ENCODE peak calls at places on chromosomes 1 and 21, in eight cellular contexts. O, X, L, E, W, T, U and Q are unnamed samples.

GRCh38 chr1:248787430-248787829 is 31.9 kb upstream of the LYPD8 start:
- DNase-seq in X (no peak), W (no peak), E (no peak), U (no peak), O (no peak), L (no peak), T (no peak), Q (no peak)

GRCh38 chr1:88302843-88303486 is 381.1 kb upstream of the PKN2 start:
- DNase-seq in U (peak), X (no peak), T (no peak), O (no peak), L (no peak), E (peak), W (no peak), Q (no peak)

GRCh38 chr1:246583448-246584185 is 17.4 kb downstream of the CNST start:
- DNase-seq in T (no peak), L (peak), O (no peak), E (no peak), X (peak), U (no peak), W (no peak), Q (no peak)

GRCh38 chr1:214990619-214991018 is 91.9 kb upstream of the KCNK2 start:
- DNase-seq in W (no peak), E (no peak), T (no peak), L (no peak), X (no peak), O (no peak), U (no peak), Q (no peak)

GRCh38 chr1:201216395-201217085 is 25.9 kb downstream of the IGFN1 start:
- DNase-seq in X (no peak), W (no peak), O (no peak), E (no peak), L (peak), U (no peak), T (peak), Q (no peak)

GRCh38 chr1:98336472-98337118 is 324.9 kb upstream of the SNX7 start:
- DNase-seq in X (peak), L (no peak), E (no peak), U (no peak), T (no peak), O (no peak), W (no peak), Q (no peak)

GRCh38 chr1:96416690-96417444 is 304.7 kb upstream of the PTBP2 start:
- DNase-seq in X (no peak), W (no peak), T (no peak), L (no peak), O (no peak), E (peak), U (no peak), Q (no peak)

GRCh38 chr1:201598396-201598795 is 59.5 kb downstream of the NAV1 start:
- DNase-seq in E (no peak), O (no peak), U (no peak), T (no peak), W (no peak), L (no peak), X (no peak), Q (no peak)

GRCh38 chr1:87212431-87213125 is 116.1 kb upstream of the LMO4 start:
- DNase-seq in W (no peak), O (no peak), E (no peak), U (no peak), L (no peak), X (no peak), T (no peak), Q (no peak)

GRCh38 chr1:156814571-156815260 is 1.9 kb downstream of the SH2D2A start:
- DNase-seq in T (no peak), O (no peak), U (no peak), X (no peak), E (no peak), L (no peak), W (no peak), Q (no peak)

GRCh38 chr1:240457203-240457602 is 154.8 kb downstream of the GREM2 start:
- DNase-seq in U (no peak), O (no peak), W (no peak), T (no peak), L (no peak), E (no peak), X (no peak), Q (no peak)

GRCh38 chr1:77857557-77857956 is 30.9 kb upstream of the NEXN start:
- DNase-seq in W (no peak), U (no peak), L (no peak), E (no peak), X (no peak), T (no peak), O (no peak), Q (no peak)

GRCh38 chr1:35857830-35858229 is 25.2 kb upstream of the AGO1 start:
- DNase-seq in T (no peak), X (no peak), O (no peak), E (peak), W (peak), L (no peak), U (no peak), Q (no peak)

GRCh38 chr1:193299038-193299437 is 112.6 kb upstream of the B3GALT2 start:
- DNase-seq in W (no peak), L (no peak), X (no peak), E (no peak), U (no peak), O (no peak), T (no peak), Q (no peak)

GRCh38 chr1:54574158-54574778 is 26.2 kb downstream of the ACOT11 start:
- DNase-seq in U (no peak), T (no peak), X (no peak), E (no peak), O (no peak), W (no peak), L (no peak), Q (no peak)

GRCh38 chr1:5423109-5423508 is 569.1 kb downstream of the NPHP4 start:
- DNase-seq in O (no peak), E (peak), X (no peak), L (no peak), W (no peak), U (no peak), T (no peak), Q (no peak)

GRCh38 chr1:224782601-224783000 is 146.9 kb upstream of the DNAH14 start:
- DNase-seq in L (no peak), O (no peak), U (no peak), X (no peak), E (no peak), W (no peak), T (no peak), Q (no peak)

GRCh38 chr1:115373305-115373704 is 35.3 kb upstream of the NGF start:
- DNase-seq in U (no peak), L (no peak), W (no peak), O (no peak), E (peak), X (no peak), T (no peak), Q (no peak)

GRCh38 chr1:25657121-25657521 is 40.5 kb downstream of the MAN1C1 start:
- DNase-seq in T (no peak), U (no peak), W (no peak), X (no peak), E (no peak), L (no peak), O (no peak), Q (no peak)

GRCh38 chr1:117860906-117861610 is 68.4 kb downstream of the GDAP2 start:
- DNase-seq in X (no peak), E (no peak), U (no peak), T (no peak), W (no peak), L (no peak), O (no peak), Q (no peak)

GRCh38 chr1:69967245-69967766 is 238.1 kb downstream of the LRRC40 start:
- DNase-seq in T (no peak), W (no peak), O (no peak), U (no peak), X (no peak), L (no peak), E (peak), Q (no peak)

GRCh38 chr1:47576758-47577115 is 138.9 kb downstream of the FOXD2 start:
- DNase-seq in O (no peak), T (no peak), E (no peak), W (no peak), X (no peak), U (no peak), L (no peak), Q (no peak)

GRCh38 chr1:230747886-230748800 is 955 bp downstream of the CAPN9 start:
- DNase-seq in O (no peak), T (no peak), X (peak), E (no peak), W (no peak), U (no peak), L (no peak), Q (no peak)

GRCh38 chr1:195568389-195568788 is 1039.9 kb downstream of the KCNT2 start:
- DNase-seq in T (no peak), O (no peak), W (no peak), L (no peak), U (no peak), E (no peak), X (no peak), Q (no peak)

GRCh38 chr1:167516404-167517388 is 1.6 kb downstream of the CD247 start:
- DNase-seq in T (no peak), X (no peak), W (no peak), L (no peak), U (no peak), O (no peak), E (no peak), Q (no peak)

GRCh38 chr21:25512095-25513086 is 94.9 kb downstream of the MRPL39 start:
- DNase-seq in O (no peak), U (no peak), L (peak), X (no peak), W (no peak), T (no peak), E (no peak), Q (no peak)

GRCh38 chr1:168050307-168050706 is 86.4 kb downstream of the GPR161 start:
- DNase-seq in L (no peak), O (no peak), W (no peak), U (no peak), T (no peak), X (no peak), E (no peak), Q (no peak)

GRCh38 chr1:32754282-32755097 is 51.9 kb upstream of the SYNC start:
- DNase-seq in E (no peak), W (no peak), T (no peak), L (no peak), U (no peak), X (no peak), O (no peak), Q (no peak)

GRCh38 chr1:208177656-208178055 is 66.5 kb downstream of the PLXNA2 start:
- DNase-seq in U (no peak), L (no peak), T (peak), E (no peak), O (no peak), W (no peak), X (peak), Q (no peak)

GRCh38 chr1:214187152-214187900 is 93.6 kb upstream of the SMYD2 start:
- DNase-seq in T (no peak), X (no peak), O (no peak), E (peak), U (no peak), W (no peak), L (no peak), Q (no peak)

GRCh38 chr1:154445040-154445472 is 39.9 kb downstream of the IL6R start:
- DNase-seq in X (no peak), W (no peak), E (peak), T (peak), U (no peak), L (no peak), O (peak), Q (no peak)

GRCh38 chr1:226407199-226407496 is 745 bp downstream of the PARP1 start:
- DNase-seq in E (no peak), T (no peak), X (no peak), O (no peak), W (no peak), U (no peak), L (no peak), Q (no peak)

GRCh38 chr1:226409392-226409791 is 1.5 kb upstream of the PARP1 start:
- DNase-seq in E (no peak), L (no peak), T (no peak), O (no peak), W (no peak), U (no peak), X (no peak), Q (no peak)

GRCh38 chr1:226406401-226406881 is 1.5 kb downstream of the PARP1 start:
- DNase-seq in T (no peak), X (no peak), U (no peak), L (no peak), O (peak), E (peak), W (no peak), Q (no peak)

GRCh38 chr1:226408285-226409184 is 642 bp upstream of the PARP1 start:
- DNase-seq in X (no peak), L (no peak), W (no peak), T (no peak), U (peak), E (no peak), O (no peak), Q (peak)

GRCh38 chr1:226407497-226408284 is at the start of gene PARP1:
- DNase-seq in O (peak), E (peak), W (peak), X (peak), T (peak), U (peak), L (peak), Q (peak)
- TF ChIP-seq POLR2A in O (peak), E (peak), W (peak), X (peak), T (peak), U (peak), L (no peak), Q (peak)

GRCh38 chr1:84619383-84620093 is 45.3 kb upstream of the CTBS start:
- DNase-seq in L (no peak), U (no peak), E (peak), W (peak), O (peak), X (no peak), T (no peak), Q (peak)

GRCh38 chr1:84621553-84621952 is 47.3 kb upstream of the CTBS start:
- DNase-seq in L (no peak), T (no peak), U (no peak), E (no peak), W (no peak), X (no peak), O (no peak), Q (no peak)

GRCh38 chr1:84617349-84617748 is 43.1 kb upstream of the CTBS start:
- DNase-seq in L (no peak), U (no peak), X (no peak), O (no peak), T (no peak), W (no peak), E (no peak), Q (no peak)

GRCh38 chr1:84624876-84625275 is 50.6 kb upstream of the CTBS start:
- DNase-seq in L (no peak), W (no peak), U (no peak), X (no peak), E (no peak), T (no peak), O (no peak), Q (no peak)

GRCh38 chr1:84620720-84621313 is 46.6 kb upstream of the CTBS start:
- DNase-seq in O (peak), T (peak), E (peak), L (peak), W (peak), U (peak), X (peak), Q (peak)
- TF ChIP-seq POLR2A in O (peak), T (peak), E (peak), L (no peak), W (no peak), U (no peak), X (no peak), Q (no peak)

GRCh38 chr21:31731802-31732537 is at the start of gene SCAF4:
- DNase-seq in E (peak), X (peak), U (peak), O (peak), W (peak), T (peak), L (peak), Q (peak)
- TF ChIP-seq POLR2A in E (peak), X (peak), U (peak), O (peak), W (peak), T (peak), L (no peak), Q (peak)

DNA sequence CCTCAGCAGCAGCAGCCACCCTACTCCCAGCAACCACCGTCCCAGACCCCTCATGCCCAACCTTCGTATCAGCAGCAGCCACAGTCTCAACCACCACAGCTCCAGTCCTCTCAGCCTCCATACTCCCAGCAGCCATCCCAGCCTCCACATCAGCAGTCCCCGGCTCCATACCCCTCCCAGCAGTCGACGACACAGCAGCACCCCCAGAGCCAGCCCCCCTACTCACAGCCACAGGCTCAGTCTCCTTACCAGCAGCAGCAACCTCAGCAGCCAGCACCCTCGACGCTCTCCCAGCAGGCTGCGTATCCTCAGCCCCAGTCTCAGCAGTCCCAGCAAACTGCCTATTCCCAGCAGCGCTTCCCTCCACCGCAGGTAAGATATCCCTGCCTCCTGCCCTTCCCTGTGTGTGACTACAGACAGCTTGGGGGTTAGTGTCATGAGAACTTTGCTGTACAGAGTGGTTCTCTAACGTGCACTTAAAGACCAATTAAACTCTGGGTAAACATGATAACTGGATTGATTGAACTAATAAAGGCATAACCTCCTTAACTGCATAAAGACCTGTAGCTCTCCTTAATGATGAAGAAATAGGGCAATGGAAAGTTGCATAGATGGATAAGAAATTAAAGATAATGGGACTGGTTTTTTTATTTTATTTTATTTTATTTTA is 35.6 kb downstream of the ARID1A start:
- DNase-seq in O (no peak), W (no peak), T (no peak), E (no peak), X (no peak), U (no peak), L (no peak), Q (no peak)
- TF ChIP-seq POLR2A in O (no peak), W (no peak), T (no peak), E (no peak), X (no peak), U (no peak), L (no peak), Q (no peak)

GRCh38 chr1:3130268-3130667 is 61.3 kb downstream of the PRDM16 start:
- DNase-seq in X (no peak), W (no peak), L (no peak), U (no peak), E (no peak), O (no peak), T (no peak), Q (no peak)

GRCh38 chr1:3126756-3127718 is 58.0 kb downstream of the PRDM16 start:
- DNase-seq in W (no peak), X (no peak), E (no peak), O (no peak), L (no peak), T (no peak), U (no peak), Q (no peak)

GRCh38 chr1:3128431-3129132 is 59.6 kb downstream of the PRDM16 start:
- DNase-seq in E (no peak), U (no peak), L (no peak), X (no peak), W (no peak), O (no peak), T (no peak), Q (no peak)

GRCh38 chr1:3127738-3128137 is 58.7 kb downstream of the PRDM16 start:
- DNase-seq in X (no peak), L (no peak), W (no peak), E (no peak), U (no peak), T (no peak), O (no peak), Q (no peak)

DNA sequence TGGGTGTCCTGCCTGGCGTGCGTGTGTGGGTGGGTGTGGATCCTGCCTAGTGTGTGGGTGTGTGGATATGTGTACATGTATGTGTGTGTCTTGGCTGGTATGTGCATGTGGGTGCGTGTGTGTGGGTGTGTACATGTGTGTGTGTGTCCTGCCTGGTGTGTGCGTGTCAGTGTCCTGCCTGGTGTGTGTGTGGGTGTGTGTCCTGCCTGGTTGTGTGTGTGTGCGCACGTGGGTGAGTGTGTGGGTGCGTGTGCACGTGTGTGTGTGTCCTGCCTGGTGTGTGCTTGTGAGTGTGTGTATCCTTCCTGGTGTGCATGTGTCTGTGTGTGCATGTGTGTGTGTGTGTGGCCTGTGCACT is 60.1 kb downstream of the PRDM16 start:
- DNase-seq in X (no peak), O (no peak), E (no peak), W (no peak), U (no peak), L (no peak), T (no peak), Q (no peak)
- TF ChIP-seq POLR2A in X (no peak), O (no peak), E (no peak), W (no peak), U (no peak), L (no peak), T (no peak), Q (no peak)

DNA sequence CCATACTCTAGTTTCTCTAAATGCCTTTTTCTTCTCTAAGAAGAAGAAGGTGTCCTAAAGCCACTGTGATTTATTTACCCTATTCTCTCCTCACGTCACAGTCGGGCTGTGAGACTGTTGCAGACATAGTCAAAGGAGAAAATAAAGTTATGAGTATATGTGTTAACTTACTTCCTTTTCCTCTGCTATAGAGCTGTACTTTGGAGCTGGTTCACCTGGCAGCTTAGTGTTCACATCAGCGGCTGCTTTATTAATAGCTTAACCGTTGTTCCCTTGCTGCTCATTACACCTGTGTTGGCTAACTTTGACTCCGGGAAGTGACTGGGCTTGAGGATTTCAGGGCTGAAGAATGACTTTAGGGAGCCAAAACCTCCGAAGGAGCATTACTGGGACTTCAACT is 3.6 kb downstream of the PFKFB2 start:
- DNase-seq in U (no peak), T (no peak), W (no peak), X (peak), E (no peak), O (no peak), L (no peak), Q (no peak)
- TF ChIP-seq POLR2A in U (no peak), T (no peak), W (no peak), X (peak), E (no peak), O (no peak), L (no peak), Q (no peak)

DNA sequence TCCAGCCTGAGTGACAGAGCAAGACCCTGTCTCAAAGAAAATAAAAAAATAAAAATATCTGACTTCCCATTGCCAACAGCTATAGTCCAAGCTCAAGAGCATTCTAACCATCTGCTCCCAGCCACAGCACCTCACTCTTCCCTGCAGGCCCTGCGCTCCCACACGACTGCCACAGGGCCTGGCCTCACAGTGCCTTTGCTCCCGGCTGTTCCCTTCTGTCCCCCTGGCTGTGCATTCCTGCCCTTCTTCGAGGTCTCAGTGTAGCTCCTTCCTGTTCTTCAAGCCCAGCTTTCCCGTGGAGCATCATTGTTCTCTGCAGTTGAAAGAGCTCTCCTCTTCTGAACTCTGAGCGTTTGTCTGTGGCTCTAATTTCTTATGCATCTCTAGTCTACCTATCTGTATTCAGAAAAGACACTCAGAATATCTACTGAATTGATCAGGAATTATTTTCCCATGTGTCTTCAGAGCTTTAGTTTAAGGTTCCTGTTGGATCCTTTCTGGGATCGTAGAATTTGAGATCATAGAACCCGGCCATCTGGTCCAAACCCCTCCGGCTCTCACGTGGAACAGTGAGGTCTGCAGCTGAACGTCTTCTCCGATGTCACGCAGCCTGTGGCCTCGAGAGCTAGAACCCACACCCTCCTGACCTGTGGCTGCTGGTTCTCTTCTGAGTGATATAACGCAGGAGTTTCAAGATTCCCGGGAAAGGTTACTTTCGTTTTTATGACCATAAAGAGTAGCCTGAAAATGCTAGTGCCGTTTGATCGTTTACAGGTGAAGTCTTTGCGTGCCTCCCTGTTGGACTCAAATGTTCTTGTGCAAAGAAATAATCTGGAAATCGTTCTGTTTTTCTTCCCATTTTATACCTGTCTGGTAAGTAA is 54.4 kb downstream of the DOP1B start:
- DNase-seq in U (no peak), L (no peak), W (no peak), T (no peak), X (no peak), E (no peak), O (no peak), Q (no peak)
- TF ChIP-seq POLR2A in U (no peak), L (no peak), W (no peak), T (no peak), X (no peak), E (no peak), O (no peak), Q (no peak)